ENCODE peak calls at places on chromosomes 1 and 21, in eight cellular contexts. F is lower lobe of right lung, D is colonic mucosa, X is tibial nerve, H is fibroblast of lung, J is esophagus squamous epithelium, C is BE2C, A is astrocyte. W is an unnamed sample.

GRCh38 chr1:12540580-12541273 is 77.3 kb downstream of the DHRS3 start:
- DNase-seq in F (peak; percentile 13), D (no peak), X (no peak), H (no peak), J (no peak), C (no peak), A (no peak), W (no peak)

GRCh38 chr1:66495490-66495889 is 38.5 kb upstream of the SGIP1 start:
- DNase-seq in F (no peak), D (no peak), X (no peak), H (peak; percentile 28), J (no peak), C (peak; percentile 45), A (peak; percentile 16), W (no peak)

GRCh38 chr21:44350773-44351481 is 2.5 kb upstream of the TRPM2 start:
- DNase-seq in F (no peak), D (no peak), X (no peak), H (no peak), J (no peak), C (no peak), A (no peak), W (peak; percentile 67)

GRCh38 chr1:36157973-36158826 is 2.2 kb downstream of the MAP7D1 start:
- DNase-seq in F (no peak), D (no peak), X (no peak), H (no peak), J (no peak), C (no peak), A (no peak), W (no peak)

GRCh38 chr1:150971583-150972416 is 2.8 kb downstream of the CERS2 start:
- DNase-seq in F (no peak), D (no peak), X (no peak), H (no peak), J (no peak), C (no peak), A (no peak), W (no peak)

GRCh38 chr1:89114662-89115061 is 11.3 kb downstream of the GBP2 start:
- DNase-seq in F (no peak), D (no peak), X (no peak), H (no peak), J (no peak), C (no peak), A (no peak), W (no peak)

GRCh38 chr1:19861034-19861433 is 21.2 kb upstream of the OTUD3 start:
- DNase-seq in F (no peak), D (peak; percentile 79), X (no peak), H (peak; percentile 78), J (no peak), C (no peak), A (peak; percentile 70), W (no peak)

GRCh38 chr1:231923461-231924132 is 297.0 kb downstream of the DISC1 start:
- DNase-seq in F (no peak), D (no peak), X (no peak), H (peak; percentile 86), J (no peak), C (no peak), A (peak; percentile 84), W (no peak)

GRCh38 chr1:174789399-174789798 is 210.3 kb upstream of the CACYBP start:
- DNase-seq in F (no peak), D (no peak), X (no peak), H (peak; percentile 95), J (no peak), C (no peak), A (peak; percentile 95), W (no peak)

GRCh38 chr1:192575499-192576189 is at the start of gene RGS1:
- DNase-seq in F (peak; percentile 53), D (peak; percentile 31), X (no peak), H (no peak), J (no peak), C (no peak), A (no peak), W (peak; percentile 66)

GRCh38 chr1:68132426-68133130 is 82.2 kb upstream of the DIRAS3 start:
- DNase-seq in F (no peak), D (no peak), X (no peak), H (no peak), J (no peak), C (no peak), A (no peak), W (no peak)

GRCh38 chr1:202160377-202160940 is at the start of gene PTPN7:
- DNase-seq in F (peak; percentile 74), D (peak; percentile 49), X (no peak), H (no peak), J (no peak), C (no peak), A (no peak), W (peak; percentile 84)

GRCh38 chr1:2978691-2979190 is 42.5 kb upstream of the ACTRT2 start:
- DNase-seq in F (no peak), D (no peak), X (no peak), H (no peak), J (no peak), C (no peak), A (no peak), W (peak; percentile 55)

GRCh38 chr1:87252406-87252805 is 76.3 kb upstream of the LMO4 start:
- DNase-seq in F (no peak), D (no peak), X (no peak), H (peak; percentile 82), J (no peak), C (no peak), A (peak; percentile 81), W (no peak)

GRCh38 chr1:10755977-10756521 is 40.4 kb downstream of the CASZ1 start:
- DNase-seq in F (peak; percentile 84), D (peak; percentile 91), X (no peak), H (peak; percentile 6), J (no peak), C (peak; percentile 76), A (no peak), W (peak; percentile 84)

GRCh38 chr1:232333419-232333767 is 296.5 kb downstream of the SIPA1L2 start:
- DNase-seq in F (no peak), D (no peak), X (no peak), H (no peak), J (no peak), C (no peak), A (no peak), W (no peak)

GRCh38 chr1:209094384-209094783 is 489.1 kb upstream of the CAMK1G start:
- DNase-seq in F (no peak), D (no peak), X (no peak), H (no peak), J (no peak), C (no peak), A (no peak), W (no peak)
- TF ChIP-seq CTCF in F (no peak), D (no peak), X (no peak), H (no peak), J (no peak), C (peak; percentile 47), A (no peak), W (no peak)

GRCh38 chr21:33972539-33972938 is 56.9 kb upstream of the ATP5PO start:
- DNase-seq in F (no peak), D (no peak), X (no peak), H (no peak), J (no peak), C (no peak), A (no peak), W (no peak)

GRCh38 chr21:33975548-33976081 is 60.0 kb upstream of the ATP5PO start:
- DNase-seq in F (no peak), D (no peak), X (no peak), H (peak; percentile 67), J (no peak), C (no peak), A (peak; percentile 45), W (no peak)

GRCh38 chr21:33973268-33973667 is 57.7 kb upstream of the ATP5PO start:
- DNase-seq in F (no peak), D (no peak), X (no peak), H (peak; percentile 43), J (no peak), C (no peak), A (peak; percentile 34), W (no peak)

GRCh38 chr21:33976082-33976979 is 60.7 kb upstream of the ATP5PO start:
- DNase-seq in F (no peak), D (peak; percentile 7), X (no peak), H (peak; percentile 99), J (no peak), C (no peak), A (peak; percentile 99), W (no peak)

GRCh38 chr21:33974513-33975468 is 59.2 kb upstream of the ATP5PO start:
- DNase-seq in F (no peak), D (no peak), X (no peak), H (no peak), J (no peak), C (no peak), A (no peak), W (no peak)
- H3K4me1 ChIP-seq in F (peaks cover 33% of the 10 kb centered on the region), D (peaks cover 7% of the 10 kb centered on the region), X (peaks cover 23% of the 10 kb centered on the region), H (peaks cover 26% of the 10 kb centered on the region), J (peaks cover 54% of the 10 kb centered on the region), C (no peaks in the 10 kb centered on the region), A (peaks cover 45% of the 10 kb centered on the region), W (peaks cover 22% of the 10 kb centered on the region)

DNA sequence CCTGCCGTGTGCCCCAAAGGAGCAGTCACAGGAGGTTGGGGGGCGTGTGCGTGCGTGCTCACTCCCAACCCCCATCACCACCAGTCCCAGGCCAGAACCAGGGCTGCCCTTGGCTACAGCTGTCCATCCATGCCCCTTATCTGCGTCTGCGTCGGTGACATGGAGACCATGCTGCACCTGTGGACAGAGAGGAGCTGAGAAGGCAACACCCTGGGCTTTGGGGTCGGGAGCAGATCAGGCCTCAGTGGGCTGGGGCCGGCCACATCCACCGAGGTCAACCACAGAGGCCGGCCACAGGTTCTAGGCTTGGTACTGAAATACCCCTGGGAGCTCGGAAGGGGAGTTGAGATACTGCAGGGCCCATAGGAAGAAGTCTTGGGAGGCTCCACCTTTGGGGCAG is 23.5 kb downstream of the COL6A1 start:
- DNase-seq in F (no peak), D (peak; percentile 15), X (no peak), H (no peak), J (no peak), C (no peak), A (no peak), W (no peak)
- H3K9me3 ChIP-seq in F (no peaks in the 10 kb centered on the region), D (no peaks in the 10 kb centered on the region), X (no peaks in the 10 kb centered on the region), H (no peaks in the 10 kb centered on the region), J (no peaks in the 10 kb centered on the region), C (no peaks in the 10 kb centered on the region), A (no peaks in the 10 kb centered on the region), W (no peaks in the 10 kb centered on the region)

GRCh38 chr1:113073457-113073950 is 506 bp downstream of the LRIG2 start:
- DNase-seq in F (no peak), D (peak; percentile 61), X (peak; percentile 23), H (peak; percentile 67), J (no peak), C (no peak), A (peak; percentile 50), W (no peak)
- TF ChIP-seq CTCF in F (peak; percentile 24), D (no peak), X (peak; percentile 37), H (peak; percentile 41), J (peak; percentile 47), C (peak; percentile 48), A (peak; percentile 29), W (no peak)

DNA sequence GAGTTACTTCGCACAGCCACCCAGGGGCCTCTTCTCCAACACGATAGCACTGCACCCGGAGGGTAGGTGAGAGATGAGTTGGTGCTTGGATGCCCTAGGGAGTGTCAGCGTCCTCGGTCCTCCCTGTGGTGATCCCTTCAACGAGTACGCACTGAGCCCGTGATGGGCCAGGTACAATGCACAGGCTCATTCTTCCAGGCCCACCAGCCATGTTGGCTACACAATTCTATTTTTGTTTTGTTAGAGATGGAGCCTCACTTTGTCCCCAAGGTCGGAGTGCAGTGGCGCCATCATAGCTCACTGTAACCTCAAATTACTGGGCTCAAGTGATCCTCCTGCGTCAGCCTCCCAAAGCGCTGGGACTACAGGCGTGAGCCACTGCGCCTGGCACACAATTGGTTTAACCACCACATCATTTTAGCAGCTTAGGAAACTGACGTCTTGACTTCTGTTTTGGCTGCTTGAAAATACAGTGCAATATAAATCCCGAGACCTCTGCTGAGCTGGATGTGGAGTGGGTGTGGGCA is 602 bp upstream of the SCMH1 start:
- DNase-seq in F (no peak), D (peak; percentile 22), X (no peak), H (no peak), J (no peak), C (no peak), A (no peak), W (no peak)
- H3K4me1 ChIP-seq in F (peaks cover 40% of the 10 kb centered on the region), D (peaks cover 7% of the 10 kb centered on the region), X (peaks cover 11% of the 10 kb centered on the region), H (peaks cover 4% of the 10 kb centered on the region), J (peaks cover 42% of the 10 kb centered on the region), C (no peaks in the 10 kb centered on the region), A (peaks cover 21% of the 10 kb centered on the region), W (peaks cover 14% of the 10 kb centered on the region)

W was measured in upper lobe of right lung.